ENCODE peak calls at places on chromosomes 1 and 21, in six cellular contexts. One of them, this sample, is unnamed.

GRCh38 chr1:87108228-87108627 is 193.8 kb downstream of the HS2ST1 start:
- DNase-seq in IMR-90: no peak
- DNase-seq in lower leg skin: no peak
- DNase-seq in A549: no peak
- DNase-seq in endothelial cell of umbilical vein: no peak
- DNase-seq in upper lobe of left lung: no peak
- DNase-seq in this sample: no peak

GRCh38 chr1:21175324-21175669 is 1.4 kb downstream of the EIF4G3 start:
- DNase-seq in IMR-90: peak; percentile 27
- DNase-seq in lower leg skin: no peak
- DNase-seq in A549: no peak
- DNase-seq in endothelial cell of umbilical vein: no peak
- DNase-seq in upper lobe of left lung: no peak
- DNase-seq in this sample: no peak

GRCh38 chr1:31227891-31228290 is 11.8 kb downstream of the NKAIN1 start:
- DNase-seq in IMR-90: no peak
- DNase-seq in lower leg skin: no peak
- DNase-seq in A549: no peak
- DNase-seq in endothelial cell of umbilical vein: no peak
- DNase-seq in upper lobe of left lung: no peak
- DNase-seq in this sample: no peak

GRCh38 chr1:171420810-171421209 is 64.5 kb upstream of the PRRC2C start:
- DNase-seq in IMR-90: no peak
- DNase-seq in lower leg skin: no peak
- DNase-seq in A549: no peak
- DNase-seq in endothelial cell of umbilical vein: no peak
- DNase-seq in upper lobe of left lung: no peak
- DNase-seq in this sample: no peak

GRCh38 chr21:36825683-36826082 is 126.8 kb downstream of the SIM2 start:
- DNase-seq in IMR-90: no peak
- DNase-seq in lower leg skin: no peak
- DNase-seq in A549: no peak
- DNase-seq in endothelial cell of umbilical vein: no peak
- DNase-seq in upper lobe of left lung: no peak
- DNase-seq in this sample: no peak

GRCh38 chr1:173005196-173005864 is 45.4 kb downstream of the TNFSF18 start:
- DNase-seq in IMR-90: no peak
- DNase-seq in lower leg skin: no peak
- DNase-seq in A549: no peak
- DNase-seq in endothelial cell of umbilical vein: no peak
- DNase-seq in upper lobe of left lung: no peak
- DNase-seq in this sample: no peak

GRCh38 chr1:51621161-51621560 is 4.3 kb downstream of the OSBPL9 start:
- DNase-seq in IMR-90: no peak
- DNase-seq in lower leg skin: no peak
- DNase-seq in A549: no peak
- DNase-seq in endothelial cell of umbilical vein: no peak
- DNase-seq in upper lobe of left lung: no peak
- DNase-seq in this sample: no peak

GRCh38 chr1:100077525-100077924 is 55.2 kb downstream of the SASS6 start:
- DNase-seq in IMR-90: no peak
- DNase-seq in lower leg skin: peak; percentile 32
- DNase-seq in A549: no peak
- DNase-seq in endothelial cell of umbilical vein: peak; percentile 89
- DNase-seq in upper lobe of left lung: no peak
- DNase-seq in this sample: no peak

GRCh38 chr1:24641646-24642151 is 1.4 kb upstream of the SRRM1 start:
- DNase-seq in IMR-90: peak; percentile 16
- DNase-seq in lower leg skin: peak; percentile 90
- DNase-seq in A549: no peak
- DNase-seq in endothelial cell of umbilical vein: peak; percentile 28
- DNase-seq in upper lobe of left lung: peak; percentile 84
- DNase-seq in this sample: peak; percentile 67

GRCh38 chr1:18288609-18289219 is 181.1 kb downstream of the IGSF21 start:
- DNase-seq in IMR-90: no peak
- DNase-seq in lower leg skin: no peak
- DNase-seq in A549: no peak
- DNase-seq in endothelial cell of umbilical vein: no peak
- DNase-seq in upper lobe of left lung: no peak
- DNase-seq in this sample: no peak

GRCh38 chr1:212689758-212690540 is 9.7 kb downstream of the BATF3 start:
- DNase-seq in IMR-90: no peak
- DNase-seq in lower leg skin: no peak
- DNase-seq in A549: no peak
- DNase-seq in endothelial cell of umbilical vein: no peak
- DNase-seq in upper lobe of left lung: peak; percentile 46
- DNase-seq in this sample: no peak

DNA sequence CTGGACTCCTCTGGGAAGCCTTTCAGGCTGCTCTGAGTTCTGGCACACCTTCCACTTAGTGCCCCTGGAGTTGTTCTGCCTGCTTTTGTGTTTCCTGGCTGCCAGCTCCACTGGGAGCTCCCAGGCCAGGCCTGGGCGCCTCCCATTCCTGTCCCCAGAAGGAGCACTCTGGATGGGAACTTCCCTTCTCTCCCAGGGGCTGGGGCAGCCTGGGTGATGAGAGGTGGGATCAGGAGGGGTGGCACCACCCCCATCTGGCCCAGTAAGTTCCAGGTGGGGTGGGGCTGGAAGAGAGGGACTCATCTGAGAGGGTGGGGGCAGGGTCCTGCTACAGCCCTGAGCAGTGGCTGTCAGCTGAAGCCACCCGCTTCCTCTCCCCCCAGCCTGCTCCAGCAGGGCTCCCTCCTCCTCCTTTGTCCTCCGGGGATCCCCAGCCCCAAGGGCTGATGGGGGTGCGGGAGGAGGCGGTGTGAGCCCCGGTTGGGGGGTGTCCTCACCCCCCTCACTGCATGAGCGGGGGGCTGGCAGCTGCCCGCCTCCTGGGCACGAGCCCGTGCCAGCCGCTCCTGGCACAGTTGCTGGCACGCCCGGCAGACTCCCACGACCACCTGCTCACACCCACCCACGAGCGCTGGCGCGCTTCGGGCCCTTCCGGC is 4.7 kb downstream of the FOXO6 start:
- DNase-seq in IMR-90: no peak
- DNase-seq in lower leg skin: no peak
- DNase-seq in A549: no peak
- DNase-seq in endothelial cell of umbilical vein: no peak
- DNase-seq in upper lobe of left lung: no peak
- DNase-seq in this sample: peak; percentile 69
- H3K4me3 ChIP-seq in IMR-90: no peak overlapping the region
- H3K4me3 ChIP-seq in lower leg skin: no peak overlapping the region
- H3K4me3 ChIP-seq in A549: peak overlapping the region; percentile 48
- H3K4me3 ChIP-seq in endothelial cell of umbilical vein: no peak overlapping the region
- H3K4me3 ChIP-seq in upper lobe of left lung: peak overlapping the region; percentile 24
- H3K4me3 ChIP-seq in this sample: peak overlapping the region; percentile 43

GRCh38 chr1:2324553-2325366 is 66.6 kb downstream of the MORN1 start:
- DNase-seq in IMR-90: no peak
- DNase-seq in lower leg skin: no peak
- DNase-seq in A549: no peak
- DNase-seq in endothelial cell of umbilical vein: no peak
- DNase-seq in upper lobe of left lung: no peak
- DNase-seq in this sample: no peak

GRCh38 chr1:2323575-2323974 is 67.8 kb downstream of the MORN1 start:
- DNase-seq in IMR-90: no peak
- DNase-seq in lower leg skin: no peak
- DNase-seq in A549: no peak
- DNase-seq in endothelial cell of umbilical vein: no peak
- DNase-seq in upper lobe of left lung: no peak
- DNase-seq in this sample: no peak

GRCh38 chr1:2327841-2328240 is 63.5 kb downstream of the MORN1 start:
- DNase-seq in IMR-90: no peak
- DNase-seq in lower leg skin: no peak
- DNase-seq in A549: no peak
- DNase-seq in endothelial cell of umbilical vein: no peak
- DNase-seq in upper lobe of left lung: peak; percentile 81
- DNase-seq in this sample: no peak

GRCh38 chr1:2328676-2329455 is 62.5 kb downstream of the MORN1 start:
- DNase-seq in IMR-90: no peak
- DNase-seq in lower leg skin: no peak
- DNase-seq in A549: no peak
- DNase-seq in endothelial cell of umbilical vein: no peak
- DNase-seq in upper lobe of left lung: peak; percentile 73
- DNase-seq in this sample: no peak

DNA sequence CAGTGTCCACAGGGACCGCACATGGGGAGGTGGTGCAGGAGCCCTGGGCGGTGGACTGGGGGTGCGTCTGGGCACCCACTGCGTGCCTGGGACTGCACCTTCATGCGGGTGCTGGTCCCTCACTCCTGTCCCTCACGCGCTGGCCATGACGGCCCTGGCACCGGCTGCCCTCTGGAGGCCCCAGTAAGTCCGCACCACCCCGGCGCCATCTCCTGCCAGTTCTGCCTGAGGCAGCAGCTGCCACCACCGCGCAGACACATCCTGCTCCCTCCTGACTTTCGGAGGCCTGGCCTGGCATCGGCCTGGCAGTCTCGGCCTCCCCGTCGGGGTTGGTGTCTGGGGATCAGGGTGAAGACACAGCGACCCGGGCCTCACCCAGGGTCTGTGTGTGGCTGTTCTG is 64.8 kb downstream of the MORN1 start:
- DNase-seq in IMR-90: no peak
- DNase-seq in lower leg skin: no peak
- DNase-seq in A549: no peak
- DNase-seq in endothelial cell of umbilical vein: no peak
- DNase-seq in upper lobe of left lung: no peak
- DNase-seq in this sample: no peak
- TF ChIP-seq CTCF in IMR-90: no peak
- TF ChIP-seq CTCF in lower leg skin: no peak
- TF ChIP-seq CTCF in A549: no peak
- TF ChIP-seq CTCF in endothelial cell of umbilical vein: no peak
- TF ChIP-seq CTCF in upper lobe of left lung: no peak
- TF ChIP-seq CTCF in this sample: no peak

GRCh38 chr1:54222711-54223110 is 22.7 kb downstream of the MRPL37 start:
- DNase-seq in IMR-90: no peak
- DNase-seq in lower leg skin: no peak
- DNase-seq in A549: no peak
- DNase-seq in endothelial cell of umbilical vein: no peak
- DNase-seq in upper lobe of left lung: no peak
- DNase-seq in this sample: no peak

GRCh38 chr1:54220004-54220811 is 20.2 kb downstream of the MRPL37 start:
- DNase-seq in IMR-90: peak; percentile 45
- DNase-seq in lower leg skin: no peak
- DNase-seq in A549: no peak
- DNase-seq in endothelial cell of umbilical vein: no peak
- DNase-seq in upper lobe of left lung: peak; percentile 66
- DNase-seq in this sample: peak; percentile 83

GRCh38 chr1:54219688-54220003 is 19.7 kb downstream of the MRPL37 start:
- DNase-seq in IMR-90: peak; percentile 40
- DNase-seq in lower leg skin: no peak
- DNase-seq in A549: no peak
- DNase-seq in endothelial cell of umbilical vein: no peak
- DNase-seq in upper lobe of left lung: no peak
- DNase-seq in this sample: no peak

GRCh38 chr1:54221867-54222484 is 22.0 kb downstream of the MRPL37 start:
- DNase-seq in IMR-90: no peak
- DNase-seq in lower leg skin: peak; percentile 78
- DNase-seq in A549: no peak
- DNase-seq in endothelial cell of umbilical vein: no peak
- DNase-seq in upper lobe of left lung: no peak
- DNase-seq in this sample: no peak

GRCh38 chr1:54221113-54221834 is 21.3 kb downstream of the MRPL37 start:
- DNase-seq in IMR-90: no peak
- DNase-seq in lower leg skin: peak; percentile 73
- DNase-seq in A549: no peak
- DNase-seq in endothelial cell of umbilical vein: no peak
- DNase-seq in upper lobe of left lung: no peak
- DNase-seq in this sample: peak; percentile 23
- TF ChIP-seq POLR2A in IMR-90: no peak
- TF ChIP-seq POLR2A in lower leg skin: no peak
- TF ChIP-seq POLR2A in A549: no peak
- TF ChIP-seq POLR2A in endothelial cell of umbilical vein: no peak
- TF ChIP-seq POLR2A in upper lobe of left lung: no peak
- TF ChIP-seq POLR2A in this sample: no peak

GRCh38 chr21:34510148-34511142 is 1.6 kb downstream of the KCNE1 start:
- DNase-seq in IMR-90: peak; percentile 68
- DNase-seq in lower leg skin: peak; percentile 91
- DNase-seq in A549: peak; percentile 13
- DNase-seq in endothelial cell of umbilical vein: peak; percentile 78
- DNase-seq in upper lobe of left lung: peak; percentile 91
- DNase-seq in this sample: no peak

GRCh38 chr21:34514576-34515135 is 2.6 kb upstream of the KCNE1 start:
- DNase-seq in IMR-90: peak; percentile 20
- DNase-seq in lower leg skin: no peak
- DNase-seq in A549: no peak
- DNase-seq in endothelial cell of umbilical vein: no peak
- DNase-seq in upper lobe of left lung: no peak
- DNase-seq in this sample: no peak

GRCh38 chr21:34513109-34513675 is 1.2 kb upstream of the KCNE1 start:
- DNase-seq in IMR-90: no peak
- DNase-seq in lower leg skin: no peak
- DNase-seq in A549: no peak
- DNase-seq in endothelial cell of umbilical vein: no peak
- DNase-seq in upper lobe of left lung: no peak
- DNase-seq in this sample: no peak

GRCh38 chr21:34511154-34511553 is 856 bp downstream of the KCNE1 start:
- DNase-seq in IMR-90: no peak
- DNase-seq in lower leg skin: no peak
- DNase-seq in A549: no peak
- DNase-seq in endothelial cell of umbilical vein: no peak
- DNase-seq in upper lobe of left lung: no peak
- DNase-seq in this sample: no peak

DNA sequence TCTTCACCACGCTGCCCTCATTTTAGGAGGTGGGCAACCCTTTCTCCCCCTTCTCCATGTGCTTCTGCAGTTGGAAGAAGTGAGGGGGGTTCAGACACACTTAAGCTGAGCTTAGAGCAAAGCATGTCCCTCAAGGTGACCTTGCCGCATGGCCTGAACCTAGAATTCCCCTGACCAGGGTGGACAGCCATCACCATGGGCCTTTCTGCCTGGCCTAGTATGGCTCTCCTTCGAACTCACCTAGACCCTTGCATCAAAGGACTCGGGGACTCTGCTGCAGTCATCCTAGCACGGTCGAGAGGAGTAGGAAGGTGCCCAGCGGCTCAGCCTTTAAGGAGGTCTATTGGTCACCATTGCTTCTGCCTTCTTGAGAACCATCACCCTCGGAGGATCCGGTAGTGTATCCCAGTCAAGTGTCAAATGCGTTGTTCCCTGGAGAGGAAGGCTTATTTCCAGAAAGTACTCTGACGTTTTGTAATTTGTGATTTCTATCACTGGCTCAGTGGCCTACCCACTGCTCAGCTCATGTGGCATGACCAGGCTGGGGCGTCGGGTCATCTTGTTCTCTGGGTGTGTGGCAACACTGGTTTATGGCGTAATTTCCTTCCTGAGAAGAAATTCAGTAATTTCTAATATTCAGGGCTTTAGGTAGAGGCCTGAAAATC is at the start of gene KCNE1:
- DNase-seq in IMR-90: no peak
- DNase-seq in lower leg skin: no peak
- DNase-seq in A549: no peak
- DNase-seq in endothelial cell of umbilical vein: no peak
- DNase-seq in upper lobe of left lung: no peak
- DNase-seq in this sample: no peak
- H3K4me3 ChIP-seq in IMR-90: no peak within 1 kb of the TSS
- H3K4me3 ChIP-seq in lower leg skin: no peak within 1 kb of the TSS
- H3K4me3 ChIP-seq in A549: no peak within 1 kb of the TSS
- H3K4me3 ChIP-seq in endothelial cell of umbilical vein: no peak within 1 kb of the TSS
- H3K4me3 ChIP-seq in upper lobe of left lung: no peak within 1 kb of the TSS
- H3K4me3 ChIP-seq in this sample: no peak within 1 kb of the TSS

This sample was measured in ovary.